ENCODE peak calls at places on chromosome 20, in nine cellular contexts. One of them, this sample, is unnamed.

GRCh38 chr20:23362392-23363256 is 642 bp downstream of the GZF1 start:
- DNase-seq in breast epithelium: no peak
- DNase-seq in right lobe of liver: peak; percentile 61
- DNase-seq in NB4: peak; percentile 86
- DNase-seq in heart left ventricle: no peak
- DNase-seq in IMR-90: peak; percentile 28
- DNase-seq in prostate gland: peak; percentile 28
- DNase-seq in stomach: peak; percentile 44
- DNase-seq in tibial nerve: peak; percentile 21
- DNase-seq in this sample: peak; percentile 41

GRCh38 chr20:61611401-61611800 is 359.3 kb downstream of the CDH4 start:
- DNase-seq in prostate gland: no peak
- DNase-seq in breast epithelium: no peak
- DNase-seq in heart left ventricle: no peak
- DNase-seq in tibial nerve: no peak
- DNase-seq in stomach: no peak
- DNase-seq in NB4: no peak
- DNase-seq in IMR-90: no peak
- DNase-seq in right lobe of liver: no peak
- DNase-seq in this sample: no peak

GRCh38 chr20:59412896-59413295 is 112.5 kb downstream of the EDN3 start:
- DNase-seq in prostate gland: no peak
- DNase-seq in heart left ventricle: no peak
- DNase-seq in right lobe of liver: no peak
- DNase-seq in NB4: peak; percentile 34
- DNase-seq in breast epithelium: no peak
- DNase-seq in stomach: no peak
- DNase-seq in IMR-90: no peak
- DNase-seq in tibial nerve: no peak
- DNase-seq in this sample: no peak

GRCh38 chr20:40189621-40190020 is 499.4 kb downstream of the MAFB start:
- DNase-seq in prostate gland: no peak
- DNase-seq in IMR-90: no peak
- DNase-seq in heart left ventricle: no peak
- DNase-seq in breast epithelium: no peak
- DNase-seq in NB4: no peak
- DNase-seq in tibial nerve: no peak
- DNase-seq in stomach: no peak
- DNase-seq in right lobe of liver: no peak
- DNase-seq in this sample: no peak

GRCh38 chr20:3190681-3191111 is 13.8 kb downstream of the DDRGK1 start:
- DNase-seq in heart left ventricle: no peak
- DNase-seq in breast epithelium: no peak
- DNase-seq in right lobe of liver: no peak
- DNase-seq in tibial nerve: no peak
- DNase-seq in prostate gland: no peak
- DNase-seq in NB4: no peak
- DNase-seq in stomach: no peak
- DNase-seq in IMR-90: no peak
- DNase-seq in this sample: peak; percentile 5

GRCh38 chr20:59184880-59185447 is 21.3 kb downstream of the ZNF831 start:
- DNase-seq in prostate gland: no peak
- DNase-seq in NB4: no peak
- DNase-seq in IMR-90: no peak
- DNase-seq in stomach: no peak
- DNase-seq in tibial nerve: no peak
- DNase-seq in heart left ventricle: no peak
- DNase-seq in breast epithelium: no peak
- DNase-seq in right lobe of liver: no peak
- DNase-seq in this sample: no peak

GRCh38 chr20:48723308-48724264 is 104.2 kb downstream of the PREX1 start:
- DNase-seq in IMR-90: no peak
- DNase-seq in prostate gland: no peak
- DNase-seq in tibial nerve: peak; percentile 58
- DNase-seq in NB4: peak; percentile 70
- DNase-seq in breast epithelium: no peak
- DNase-seq in heart left ventricle: peak; percentile 17
- DNase-seq in right lobe of liver: peak; percentile 27
- DNase-seq in stomach: peak; percentile 83
- DNase-seq in this sample: no peak

GRCh38 chr20:61497029-61497627 is 245.1 kb downstream of the CDH4 start:
- DNase-seq in heart left ventricle: no peak
- DNase-seq in right lobe of liver: no peak
- DNase-seq in stomach: no peak
- DNase-seq in breast epithelium: no peak
- DNase-seq in tibial nerve: no peak
- DNase-seq in NB4: no peak
- DNase-seq in prostate gland: no peak
- DNase-seq in IMR-90: no peak
- DNase-seq in this sample: no peak

GRCh38 chr20:22862645-22863230 is 172.4 kb upstream of the SSTR4 start:
- DNase-seq in heart left ventricle: peak; percentile 58
- DNase-seq in stomach: no peak
- DNase-seq in IMR-90: no peak
- DNase-seq in tibial nerve: no peak
- DNase-seq in right lobe of liver: no peak
- DNase-seq in NB4: no peak
- DNase-seq in prostate gland: no peak
- DNase-seq in breast epithelium: no peak
- DNase-seq in this sample: no peak

GRCh38 chr20:24781061-24781980 is 167.7 kb upstream of the CST7 start:
- DNase-seq in stomach: no peak
- DNase-seq in NB4: peak; percentile 35
- DNase-seq in breast epithelium: peak; percentile 24
- DNase-seq in prostate gland: no peak
- DNase-seq in IMR-90: peak; percentile 36
- DNase-seq in heart left ventricle: no peak
- DNase-seq in tibial nerve: no peak
- DNase-seq in right lobe of liver: peak; percentile 34
- DNase-seq in this sample: no peak

GRCh38 chr20:54624701-54625472 is 149.5 kb downstream of the DOK5 start:
- DNase-seq in NB4: no peak
- DNase-seq in IMR-90: peak; percentile 6
- DNase-seq in heart left ventricle: peak; percentile 34
- DNase-seq in right lobe of liver: no peak
- DNase-seq in breast epithelium: no peak
- DNase-seq in tibial nerve: no peak
- DNase-seq in prostate gland: no peak
- DNase-seq in stomach: no peak
- DNase-seq in this sample: no peak

GRCh38 chr20:1893721-1894470 is 1.3 kb upstream of the SIRPA start:
- DNase-seq in breast epithelium: peak; percentile 61
- DNase-seq in IMR-90: no peak
- DNase-seq in stomach: no peak
- DNase-seq in heart left ventricle: peak; percentile 39
- DNase-seq in prostate gland: no peak
- DNase-seq in tibial nerve: no peak
- DNase-seq in NB4: peak; percentile 78
- DNase-seq in right lobe of liver: no peak
- DNase-seq in this sample: no peak

DNA sequence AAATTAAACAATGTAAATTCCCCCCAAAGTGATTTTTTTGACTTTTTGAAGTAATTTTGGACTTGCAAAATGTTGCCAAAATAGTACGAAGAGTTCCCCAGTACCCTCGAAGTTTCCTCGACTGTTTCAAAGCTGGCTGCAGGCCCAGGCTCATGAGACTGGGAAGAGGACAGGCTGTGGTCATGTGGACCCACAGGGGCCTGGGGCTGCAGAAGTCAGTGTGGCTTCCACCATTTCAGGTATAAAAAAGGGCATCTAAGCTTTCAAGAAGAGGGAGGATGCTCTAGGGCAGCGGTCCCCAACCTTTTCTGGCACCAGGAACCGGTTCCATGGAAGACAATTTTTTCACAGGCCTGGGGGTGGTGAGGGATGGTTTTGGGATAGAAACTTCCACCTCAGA is 75.0 kb downstream of the PTPN1 start:
- DNase-seq in NB4: no peak
- DNase-seq in right lobe of liver: no peak
- DNase-seq in breast epithelium: no peak
- DNase-seq in IMR-90: no peak
- DNase-seq in stomach: no peak
- DNase-seq in tibial nerve: no peak
- DNase-seq in heart left ventricle: no peak
- DNase-seq in prostate gland: no peak
- DNase-seq in this sample: no peak
- TF ChIP-seq POLR2A in NB4: no peak
- TF ChIP-seq POLR2A in right lobe of liver: no peak
- TF ChIP-seq POLR2A in breast epithelium: no peak
- TF ChIP-seq POLR2A in IMR-90: no peak
- TF ChIP-seq POLR2A in stomach: no peak
- TF ChIP-seq POLR2A in tibial nerve: no peak
- TF ChIP-seq POLR2A in heart left ventricle: no peak
- TF ChIP-seq POLR2A in prostate gland: no peak
- TF ChIP-seq POLR2A in this sample: no peak

GRCh38 chr20:43586641-43587040 is 4.1 kb upstream of the IFT52 start:
- DNase-seq in breast epithelium: no peak
- DNase-seq in right lobe of liver: no peak
- DNase-seq in IMR-90: no peak
- DNase-seq in heart left ventricle: no peak
- DNase-seq in prostate gland: no peak
- DNase-seq in tibial nerve: no peak
- DNase-seq in NB4: no peak
- DNase-seq in stomach: no peak
- DNase-seq in this sample: no peak

GRCh38 chr20:43590036-43590391 is 723 bp upstream of the IFT52 start:
- DNase-seq in stomach: no peak
- DNase-seq in heart left ventricle: peak; percentile 18
- DNase-seq in prostate gland: no peak
- DNase-seq in right lobe of liver: no peak
- DNase-seq in tibial nerve: no peak
- DNase-seq in IMR-90: no peak
- DNase-seq in breast epithelium: no peak
- DNase-seq in NB4: no peak
- DNase-seq in this sample: no peak

DNA sequence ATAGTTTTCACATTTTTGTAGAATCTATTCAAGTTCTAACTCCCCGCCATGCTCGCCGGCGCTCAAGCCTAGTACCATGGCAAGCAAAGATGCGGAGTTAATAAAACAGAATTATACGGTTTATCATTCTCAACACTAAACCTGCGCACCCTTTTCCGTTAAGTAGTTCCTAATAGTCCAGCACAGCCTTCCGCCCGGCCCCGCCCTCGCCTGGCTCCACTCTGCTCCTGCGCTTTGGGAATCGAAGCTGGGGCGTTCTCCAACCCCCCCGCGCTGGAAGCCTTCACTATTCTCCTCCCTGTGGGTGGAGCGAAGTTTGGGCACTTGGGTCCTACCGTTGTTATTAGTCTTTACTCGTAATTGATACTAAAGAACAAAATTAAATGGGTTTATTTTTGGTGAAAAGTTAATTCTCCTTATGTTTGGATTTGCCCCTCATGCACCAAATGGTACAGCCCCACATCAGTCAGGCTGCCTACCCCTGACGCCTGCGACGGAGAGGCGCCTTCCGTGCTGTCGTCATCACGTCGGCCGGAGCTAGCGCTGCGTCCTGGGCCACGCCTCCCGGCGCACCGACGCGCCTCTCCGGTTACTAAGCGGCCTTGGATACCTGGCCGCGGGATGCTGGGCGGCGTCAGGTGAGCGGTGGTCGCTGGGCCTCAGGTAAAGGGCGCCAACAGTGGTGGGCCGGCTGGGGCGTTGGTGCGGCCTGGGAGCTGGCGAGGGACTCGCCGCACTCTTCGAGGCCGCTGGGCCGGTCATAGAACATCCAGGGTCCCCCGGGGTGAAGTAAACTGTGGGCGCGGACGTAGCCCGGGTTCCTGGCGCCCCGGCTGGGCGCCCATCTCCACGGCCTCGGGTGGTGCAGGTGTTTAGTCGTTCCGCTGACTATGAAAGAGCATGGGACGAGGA is at the start of gene IFT52:
- DNase-seq in heart left ventricle: peak; percentile 95
- DNase-seq in NB4: peak; percentile 95
- DNase-seq in right lobe of liver: peak; percentile 95
- DNase-seq in prostate gland: peak; percentile 89
- DNase-seq in breast epithelium: peak; percentile 90
- DNase-seq in IMR-90: peak; percentile 88
- DNase-seq in stomach: peak; percentile 93
- DNase-seq in tibial nerve: peak; percentile 88
- DNase-seq in this sample: peak; percentile 90
- TF ChIP-seq POLR2A in heart left ventricle: no peak
- TF ChIP-seq POLR2A in NB4: peak; percentile 49
- TF ChIP-seq POLR2A in right lobe of liver: no peak
- TF ChIP-seq POLR2A in prostate gland: peak; percentile 53
- TF ChIP-seq POLR2A in breast epithelium: no peak
- TF ChIP-seq POLR2A in IMR-90: peak; percentile 45
- TF ChIP-seq POLR2A in stomach: no peak
- TF ChIP-seq POLR2A in tibial nerve: no peak
- TF ChIP-seq POLR2A in this sample: peak; percentile 53

GRCh38 chr20:63702036-63702665 is 5.6 kb downstream of the ARFRP1 start:
- DNase-seq in NB4: peak; percentile 7
- DNase-seq in heart left ventricle: no peak
- DNase-seq in right lobe of liver: peak; percentile 21
- DNase-seq in prostate gland: no peak
- DNase-seq in breast epithelium: no peak
- DNase-seq in tibial nerve: no peak
- DNase-seq in stomach: no peak
- DNase-seq in IMR-90: no peak
- DNase-seq in this sample: no peak
- TF ChIP-seq POLR2A in NB4: no peak
- TF ChIP-seq POLR2A in heart left ventricle: no peak
- TF ChIP-seq POLR2A in right lobe of liver: no peak
- TF ChIP-seq POLR2A in prostate gland: no peak
- TF ChIP-seq POLR2A in breast epithelium: no peak
- TF ChIP-seq POLR2A in tibial nerve: no peak
- TF ChIP-seq POLR2A in stomach: no peak
- TF ChIP-seq POLR2A in IMR-90: no peak
- TF ChIP-seq POLR2A in this sample: no peak

GRCh38 chr20:33686008-33686983 is at the start of gene E2F1:
- DNase-seq in right lobe of liver: peak; percentile 97
- DNase-seq in tibial nerve: peak; percentile 92
- DNase-seq in prostate gland: peak; percentile 95
- DNase-seq in heart left ventricle: peak; percentile 97
- DNase-seq in stomach: peak; percentile 98
- DNase-seq in NB4: peak; percentile 98
- DNase-seq in breast epithelium: peak; percentile 95
- DNase-seq in IMR-90: peak; percentile 84
- DNase-seq in this sample: peak; percentile 98
- TF ChIP-seq POLR2A in right lobe of liver: peak; percentile 32
- TF ChIP-seq POLR2A in tibial nerve: no peak
- TF ChIP-seq POLR2A in prostate gland: no peak
- TF ChIP-seq POLR2A in heart left ventricle: no peak
- TF ChIP-seq POLR2A in stomach: no peak
- TF ChIP-seq POLR2A in NB4: peak; percentile 66
- TF ChIP-seq POLR2A in breast epithelium: no peak
- TF ChIP-seq POLR2A in IMR-90: no peak
- TF ChIP-seq POLR2A in this sample: no peak

This sample was measured in GM12892.